ENCODE peak calls at places on chromosomes 16 and 17, in eight cellular contexts. M, C, B, G, T, D, Z and V are unnamed samples.

GRCh38 chr17:32523017-32523680 is 36.4 kb downstream of the CDK5R1 start:
- DNase-seq in M (no peak), C (no peak), B (no peak), G (no peak), T (no peak), D (no peak), Z (no peak), V (no peak)

GRCh38 chr16:79784007-79784406 is 183.5 kb upstream of the MAF start:
- DNase-seq in M (no peak), C (no peak), B (no peak), G (no peak), T (no peak), D (no peak), Z (no peak), V (no peak)

GRCh38 chr17:7019839-7020519 is 2.9 kb upstream of the BCL6B start:
- DNase-seq in M (peak; percentile 90), C (no peak), B (peak; percentile 57), G (peak; percentile 80), T (peak; percentile 68), D (no peak), Z (no peak), V (peak; percentile 77)

GRCh38 chr16:11682655-11683096 is 14.4 kb downstream of the SNN start:
- DNase-seq in M (no peak), C (no peak), B (no peak), G (no peak), T (no peak), D (no peak), Z (no peak), V (no peak)

GRCh38 chr16:57985204-57986121 is 14.5 kb upstream of the CNGB1 start:
- DNase-seq in M (peak; percentile 90), C (no peak), B (no peak), G (no peak), T (no peak), D (no peak), Z (no peak), V (no peak)

GRCh38 chr17:68592667-68593330 is 8.4 kb downstream of the FAM20A start:
- DNase-seq in M (no peak), C (no peak), B (no peak), G (no peak), T (no peak), D (no peak), Z (no peak), V (no peak)

GRCh38 chr17:69150333-69150732 is 8.6 kb upstream of the ABCA6 start:
- DNase-seq in M (no peak), C (no peak), B (no peak), G (no peak), T (no peak), D (no peak), Z (no peak), V (no peak)

GRCh38 chr17:40883031-40883430 is 2.0 kb downstream of the KRT20 start:
- DNase-seq in M (no peak), C (no peak), B (no peak), G (no peak), T (no peak), D (no peak), Z (no peak), V (no peak)

GRCh38 chr17:75124041-75124818 is 7.3 kb downstream of the NT5C start:
- DNase-seq in M (no peak), C (peak; percentile 42), B (peak; percentile 88), G (peak; percentile 54), T (no peak), D (peak; percentile 28), Z (no peak), V (no peak)

GRCh38 chr17:3569534-3570137 is 12.0 kb upstream of the TRPV3 start:
- DNase-seq in M (no peak), C (no peak), B (no peak), G (no peak), T (no peak), D (no peak), Z (no peak), V (no peak)

GRCh38 chr17:1989135-1989534 is 36.0 kb downstream of the RTN4RL1 start:
- DNase-seq in M (no peak), C (peak; percentile 65), B (no peak), G (no peak), T (no peak), D (no peak), Z (no peak), V (no peak)